ENCODE peak calls at places on chromosomes 1 and 21, in five cellular contexts. O is body of pancreas, U is heart left ventricle, I is lower leg skin, D is adrenal gland. H is an unnamed sample.

GRCh38 chr1:109824349-109825115 is 60.8 kb upstream of the EPS8L3 start:
- DNase-seq in O (no peak), U (no peak), I (peak; percentile 56), D (no peak), H (no peak)

GRCh38 chr1:38300616-38301015 is 254.0 kb upstream of the POU3F1 start:
- DNase-seq in O (no peak), U (no peak), I (no peak), D (no peak), H (no peak)

GRCh38 chr1:32151319-32151787 is 28.1 kb upstream of the TXLNA start:
- DNase-seq in O (no peak), U (no peak), I (no peak), D (no peak), H (no peak)

GRCh38 chr1:93164816-93165215 is 15.4 kb downstream of the TMED5 start:
- DNase-seq in O (no peak), U (no peak), I (no peak), D (no peak), H (no peak)

GRCh38 chr1:236161230-236161629 is 18.9 kb downstream of the GPR137B start:
- DNase-seq in O (no peak), U (no peak), I (no peak), D (no peak), H (no peak)

GRCh38 chr1:189158155-189158554 is 1319.5 kb downstream of the BRINP3 start:
- DNase-seq in O (no peak), U (no peak), I (no peak), D (no peak), H (no peak)

GRCh38 chr1:109764561-109765482 is 1.1 kb upstream of the EPS8L3 start:
- DNase-seq in O (peak; percentile 2), U (no peak), I (peak; percentile 74), D (peak; percentile 8), H (no peak)

GRCh38 chr21:39529026-39529425 is 77.3 kb downstream of the SH3BGR start:
- DNase-seq in O (peak; percentile 20), U (no peak), I (no peak), D (no peak), H (no peak)

GRCh38 chr1:238254935-238255334 is 364.2 kb upstream of the ZP4 start:
- DNase-seq in O (no peak), U (no peak), I (no peak), D (no peak), H (no peak)

GRCh38 chr1:19643602-19644419 is at the start of gene NBL1:
- DNase-seq in O (peak; percentile 60), U (peak; percentile 74), I (peak; percentile 94), D (no peak), H (peak; percentile 84)

GRCh38 chr1:28129150-28129549 is 40.7 kb upstream of the EYA3 start:
- DNase-seq in O (no peak), U (no peak), I (no peak), D (no peak), H (no peak)

GRCh38 chr1:109989656-109990653 is 5.4 kb downstream of the AHCYL1 start:
- DNase-seq in O (no peak), U (no peak), I (no peak), D (no peak), H (no peak)

GRCh38 chr1:245503548-245503947 is 348.8 kb downstream of the KIF26B start:
- DNase-seq in O (no peak), U (no peak), I (no peak), D (no peak), H (no peak)

GRCh38 chr1:165248969-165249571 is 107.4 kb downstream of the LMX1A start:
- DNase-seq in O (no peak), U (no peak), I (no peak), D (no peak), H (no peak)

GRCh38 chr1:27602510-27603319 is 1.2 kb downstream of the AHDC1 start:
- DNase-seq in O (peak; percentile 78), U (no peak), I (peak; percentile 92), D (no peak), H (peak; percentile 59)

GRCh38 chr1:12172042-12172851 is 5.5 kb downstream of the TNFRSF1B start:
- DNase-seq in O (no peak), U (no peak), I (no peak), D (no peak), H (no peak)

GRCh38 chr1:59678809-59679228 is 135.9 kb upstream of the HOOK1 start:
- DNase-seq in O (no peak), U (no peak), I (no peak), D (no peak), H (no peak)

GRCh38 chr21:45981154-45981606 is 390 bp upstream of the COL6A1 start:
- DNase-seq in O (peak; percentile 75), U (peak; percentile 89), I (peak; percentile 96), D (peak; percentile 83), H (peak; percentile 57)

GRCh38 chr1:86788300-86789206 is 84.2 kb downstream of the SH3GLB1 start:
- DNase-seq in O (no peak), U (peak; percentile 52), I (peak; percentile 89), D (peak; percentile 66), H (no peak)

GRCh38 chr1:14612281-14612680 is 13.8 kb downstream of the KAZN start:
- DNase-seq in O (no peak), U (no peak), I (no peak), D (no peak), H (no peak)

GRCh38 chr21:36966066-36966845 is at the start of gene HLCS:
- DNase-seq in O (peak; percentile 82), U (peak; percentile 71), I (peak; percentile 92), D (peak; percentile 67), H (peak; percentile 60)

GRCh38 chr1:183995322-183996035 is 42.0 kb downstream of the COLGALT2 start:
- DNase-seq in O (no peak), U (peak; percentile 56), I (no peak), D (no peak), H (no peak)

GRCh38 chr1:233509596-233509995 is 104.3 kb upstream of the KCNK1 start:
- DNase-seq in O (no peak), U (no peak), I (no peak), D (no peak), H (no peak)

GRCh38 chr1:14366361-14367018 is 232.0 kb upstream of the KAZN start:
- DNase-seq in O (no peak), U (peak; percentile 36), I (peak; percentile 90), D (peak; percentile 22), H (no peak)

GRCh38 chr1:209455666-209456065 is 127.8 kb upstream of the CAMK1G start:
- DNase-seq in O (no peak), U (no peak), I (no peak), D (no peak), H (no peak)

GRCh38 chr1:178961331-178961730 is 64.4 kb upstream of the FAM20B start:
- DNase-seq in O (no peak), U (no peak), I (no peak), D (no peak), H (no peak)

GRCh38 chr1:91166106-91166712 is 144.4 kb upstream of the ZNF644 start:
- DNase-seq in O (peak; percentile 65), U (no peak), I (no peak), D (peak; percentile 53), H (no peak)

GRCh38 chr1:204288061-204288588 is 71.6 kb downstream of the PLEKHA6 start:
- DNase-seq in O (peak; percentile 90), U (peak; percentile 83), I (peak; percentile 90), D (no peak), H (peak; percentile 84)

GRCh38 chr21:43292041-43292865 is 123.4 kb downstream of the CRYAA start:
- DNase-seq in O (no peak), U (peak; percentile 30), I (no peak), D (no peak), H (no peak)

GRCh38 chr1:209890606-209891330 is 47.2 kb upstream of the SYT14 start:
- DNase-seq in O (no peak), U (no peak), I (no peak), D (no peak), H (no peak)

GRCh38 chr1:116886532-116886931 is 23.2 kb upstream of the PTGFRN start:
- DNase-seq in O (no peak), U (no peak), I (no peak), D (no peak), H (peak; percentile 53)

GRCh38 chr1:214657299-214657698 is 54.3 kb downstream of the CENPF start:
- DNase-seq in O (no peak), U (no peak), I (no peak), D (no peak), H (no peak)

GRCh38 chr1:214660900-214661299 is 57.9 kb downstream of the CENPF start:
- DNase-seq in O (peak; percentile 57), U (no peak), I (no peak), D (peak; percentile 82), H (no peak)

GRCh38 chr1:214658175-214658574 is 55.2 kb downstream of the CENPF start:
- DNase-seq in O (no peak), U (no peak), I (no peak), D (no peak), H (no peak)

GRCh38 chr1:214660190-214660589 is 57.2 kb downstream of the CENPF start:
- DNase-seq in O (no peak), U (no peak), I (no peak), D (no peak), H (no peak)

GRCh38 chr1:214658785-214659184 is 55.8 kb downstream of the CENPF start:
- DNase-seq in O (peak; percentile 5), U (no peak), I (no peak), D (peak; percentile 45), H (no peak)
- TF ChIP-seq CTCF in O (no peak), U (no peak), I (no peak), D (peak; percentile 55), H (no peak)

DNA sequence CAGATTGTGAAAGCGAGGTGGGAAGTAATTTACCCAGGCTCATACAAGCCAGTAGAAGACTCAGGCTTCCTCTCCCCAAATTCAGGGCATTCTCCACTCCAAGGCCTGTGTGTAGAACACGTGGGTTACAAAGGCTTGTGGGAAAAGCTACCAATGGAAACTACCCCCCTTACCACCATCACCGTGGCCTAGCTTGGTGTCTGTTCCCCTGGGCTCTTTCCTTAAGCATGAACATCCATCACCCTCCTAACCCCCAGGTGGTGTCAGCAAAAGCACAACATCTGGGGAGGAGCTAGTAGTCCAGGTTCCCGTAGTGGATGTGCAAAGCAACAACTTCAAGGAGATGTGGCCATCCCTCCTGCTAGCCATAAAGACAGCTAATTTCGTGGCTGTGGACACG is 576 bp upstream of the MUTYH start:
- DNase-seq in O (no peak), U (no peak), I (no peak), D (no peak), H (no peak)
- TF ChIP-seq POLR2A in O (no peak), U (no peak), I (no peak), D (no peak), H (no peak)

GRCh38 chr1:119449964-119450363 is 35.0 kb downstream of the HSD3B2 start:
- DNase-seq in O (no peak), U (no peak), I (no peak), D (no peak), H (no peak)
- TF ChIP-seq CTCF in O (no peak), U (no peak), I (no peak), D (no peak), H (no peak)

GRCh38 chr1:156584813-156585212 is 5.3 kb downstream of the TTC24 start:
- DNase-seq in O (no peak), U (no peak), I (no peak), D (no peak), H (no peak)

GRCh38 chr1:156583821-156584622 is 4.5 kb downstream of the TTC24 start:
- DNase-seq in O (peak; percentile 86), U (peak; percentile 66), I (peak; percentile 90), D (peak; percentile 65), H (peak; percentile 74)

GRCh38 chr1:156586323-156586722 is 5.3 kb upstream of the NAXE start:
- DNase-seq in O (no peak), U (no peak), I (no peak), D (no peak), H (no peak)

GRCh38 chr1:156589546-156589945 is 2.0 kb upstream of the NAXE start:
- DNase-seq in O (no peak), U (no peak), I (no peak), D (no peak), H (no peak)

GRCh38 chr1:156586892-156587477 is 4.6 kb upstream of the NAXE start:
- DNase-seq in O (no peak), U (no peak), I (no peak), D (no peak), H (no peak)
- TF ChIP-seq POLR2A in O (no peak), U (no peak), I (no peak), D (no peak), H (no peak)